ENCODE peak calls at places on chromosomes 11 and 22, in six cellular contexts. N, K, S, E, M and A are unnamed samples.
A peak's percentile ranks its signal among the peaks of the same experiment; 100 is the strongest.

GRCh38 chr11:74755395-74755995 is 6.8 kb downstream of the RNF169 start:
- DNase-seq in S (peak; percentile 4), N (no peak), K (no peak), M (peak; percentile 39), E (no peak), A (peak; percentile 44)

GRCh38 chr22:48842583-48842945 is 985.1 kb downstream of the BRD1 start:
- DNase-seq in K (no peak), E (no peak), S (no peak), N (no peak), M (no peak), A (no peak)

GRCh38 chr22:46219650-46220049 is 30.4 kb downstream of the CDPF1 start:
- DNase-seq in K (no peak), E (no peak), N (no peak), M (no peak), S (no peak), A (no peak)

GRCh38 chr22:44479662-44480061 is 18.4 kb downstream of the RTL6 start:
- DNase-seq in E (no peak), S (no peak), K (no peak), M (no peak), N (no peak), A (no peak)

GRCh38 chr11:46696212-46696558 is 4.2 kb downstream of the ARHGAP1 start:
- DNase-seq in E (no peak), M (no peak), K (no peak), S (no peak), N (no peak), A (no peak)

GRCh38 chr22:46112405-46112804 is 37.9 kb upstream of the PPARA start:
- DNase-seq in N (no peak), K (no peak), S (no peak), E (no peak), M (no peak), A (no peak)

GRCh38 chr11:62705880-62706831 is 1.1 kb downstream of the BSCL2 start:
- DNase-seq in M (peak; percentile 98), S (peak; percentile 91), E (peak; percentile 95), N (peak; percentile 95), K (peak; percentile 94), A (peak; percentile 95)

GRCh38 chr11:130868865-130869264 is 47.4 kb downstream of the SNX19 start:
- DNase-seq in N (no peak), K (no peak), S (no peak), E (no peak), M (no peak), A (no peak)

GRCh38 chr11:72838691-72839305 is 24.6 kb downstream of the ATG16L2 start:
- DNase-seq in E (no peak), K (no peak), M (no peak), N (no peak), S (peak; percentile 33), A (no peak)

GRCh38 chr11:45830596-45830995 is 16.7 kb upstream of the CRY2 start:
- DNase-seq in E (no peak), N (no peak), K (no peak), S (no peak), M (no peak), A (no peak)

GRCh38 chr11:114132944-114133394 is 73.5 kb downstream of the ZBTB16 start:
- DNase-seq in N (no peak), M (no peak), E (no peak), K (no peak), S (no peak), A (no peak)

GRCh38 chr22:49769691-49770315 is 57.9 kb downstream of the BRD1 start:
- DNase-seq in S (no peak), E (no peak), N (no peak), M (no peak), K (no peak), A (no peak)

GRCh38 chr11:92675303-92675702 is 294.1 kb upstream of the MTNR1B start:
- DNase-seq in S (no peak), E (no peak), N (no peak), K (no peak), M (no peak), A (no peak)

GRCh38 chr11:134330611-134331564 is 900 bp upstream of the GLB1L2 start:
- DNase-seq in S (no peak), K (no peak), N (no peak), M (peak; percentile 55), E (no peak), A (no peak)

GRCh38 chr11:24932110-24933000 is 435.5 kb downstream of the LUZP2 start:
- DNase-seq in E (no peak), K (no peak), N (no peak), S (no peak), M (no peak), A (peak; percentile 2)

GRCh38 chr11:86508604-86509471 is 134.2 kb downstream of the CCDC81 start:
- DNase-seq in N (no peak), M (no peak), S (peak; percentile 30), K (no peak), E (no peak), A (no peak)

GRCh38 chr22:41181349-41182241 is 23.5 kb upstream of the L3MBTL2 start:
- DNase-seq in N (peak; percentile 48), M (peak; percentile 94), S (peak; percentile 66), K (no peak), E (no peak), A (peak; percentile 90)

GRCh38 chr11:27013741-27014415 is 20.0 kb downstream of the FIBIN start:
- DNase-seq in N (no peak), S (peak; percentile 31), E (no peak), K (no peak), M (no peak), A (peak; percentile 59)

GRCh38 chr11:27041141-27041869 is 690 bp downstream of the BBOX1 start:
- DNase-seq in K (peak; percentile 14), S (no peak), E (no peak), N (no peak), M (no peak), A (no peak)

GRCh38 chr11:110454609-110455008 is 24.9 kb downstream of the FDX1 start:
- DNase-seq in E (no peak), M (no peak), N (no peak), K (no peak), S (no peak), A (no peak)

GRCh38 chr11:31442086-31442485 is 67.3 kb downstream of the IMMP1L start:
- DNase-seq in E (no peak), M (no peak), S (no peak), K (no peak), N (no peak), A (no peak)

GRCh38 chr11:92596596-92597317 is 372.1 kb downstream of the FAT3 start:
- DNase-seq in M (no peak), N (no peak), E (no peak), S (no peak), K (no peak), A (no peak)

GRCh38 chr11:4539603-4540219 is 5.3 kb upstream of the OR52M1 start:
- DNase-seq in K (peak; percentile 53), S (peak; percentile 29), N (peak; percentile 39), M (peak; percentile 79), E (peak; percentile 82), A (peak; percentile 39)

GRCh38 chr11:114586797-114587196 is 8.8 kb downstream of the NXPE4 start:
- DNase-seq in E (no peak), M (peak; percentile 17), S (peak; percentile 10), N (no peak), K (no peak), A (no peak)

GRCh38 chr11:61503135-61503770 is 5.3 kb upstream of the LRRC10B start:
- DNase-seq in K (no peak), M (no peak), E (no peak), S (no peak), N (no peak), A (no peak)

GRCh38 chr11:34475656-34476055 is 36.9 kb downstream of the CAT start:
- DNase-seq in N (no peak), M (no peak), E (no peak), K (no peak), S (no peak), A (no peak)

GRCh38 chr22:49950396-49950994 is 10.1 kb upstream of the PIM3 start:
- DNase-seq in E (no peak), K (no peak), M (no peak), S (no peak), N (no peak), A (no peak)

GRCh38 chr11:39374963-39375698 is 2084.3 kb downstream of the LRRC4C start:
- DNase-seq in K (peak; percentile 3), N (no peak), M (peak; percentile 68), S (peak; percentile 2), E (no peak), A (peak; percentile 22)

GRCh38 chr11:86916330-86916729 is 38.9 kb downstream of the FZD4 start:
- DNase-seq in S (peak; percentile 76), K (no peak), M (peak; percentile 22), N (no peak), E (no peak), A (peak; percentile 72)

GRCh38 chr11:107457205-107457557 is 444 bp downstream of the CWF19L2 start:
- DNase-seq in M (peak; percentile 28), S (peak; percentile 1), K (no peak), E (no peak), N (no peak), A (no peak)

DNA sequence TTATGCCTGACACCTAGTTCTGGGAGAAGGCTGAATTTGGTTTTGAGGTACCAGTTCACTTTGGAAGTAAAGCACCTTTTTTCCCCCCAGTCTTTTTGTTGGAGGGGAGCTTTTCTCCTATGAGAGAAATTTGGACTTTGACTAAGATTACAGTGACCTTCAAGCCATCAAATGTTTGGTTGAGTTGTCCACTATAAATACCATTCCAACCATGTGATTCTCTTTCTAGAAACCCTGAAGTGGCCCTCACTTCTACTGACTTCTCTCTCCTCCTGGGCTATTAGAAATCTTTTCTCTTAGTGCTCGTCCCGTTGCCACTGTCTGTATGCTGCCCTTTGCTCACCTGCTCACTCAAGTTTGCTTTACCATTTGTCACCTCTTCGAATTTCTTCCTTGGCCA is 82.6 kb downstream of the TEAD1 start:
- DNase-seq in N (no peak), M (no peak), K (no peak), E (no peak), S (no peak), A (no peak)
- H3K4me1 ChIP-seq in N (peaks cover 1% of the 10 kb centered on the region), M (peaks cover 3% of the 10 kb centered on the region), K (no peaks in the 10 kb centered on the region), E (peaks cover 17% of the 10 kb centered on the region), S (peaks cover 31% of the 10 kb centered on the region), A (peaks cover 3% of the 10 kb centered on the region)

DNA sequence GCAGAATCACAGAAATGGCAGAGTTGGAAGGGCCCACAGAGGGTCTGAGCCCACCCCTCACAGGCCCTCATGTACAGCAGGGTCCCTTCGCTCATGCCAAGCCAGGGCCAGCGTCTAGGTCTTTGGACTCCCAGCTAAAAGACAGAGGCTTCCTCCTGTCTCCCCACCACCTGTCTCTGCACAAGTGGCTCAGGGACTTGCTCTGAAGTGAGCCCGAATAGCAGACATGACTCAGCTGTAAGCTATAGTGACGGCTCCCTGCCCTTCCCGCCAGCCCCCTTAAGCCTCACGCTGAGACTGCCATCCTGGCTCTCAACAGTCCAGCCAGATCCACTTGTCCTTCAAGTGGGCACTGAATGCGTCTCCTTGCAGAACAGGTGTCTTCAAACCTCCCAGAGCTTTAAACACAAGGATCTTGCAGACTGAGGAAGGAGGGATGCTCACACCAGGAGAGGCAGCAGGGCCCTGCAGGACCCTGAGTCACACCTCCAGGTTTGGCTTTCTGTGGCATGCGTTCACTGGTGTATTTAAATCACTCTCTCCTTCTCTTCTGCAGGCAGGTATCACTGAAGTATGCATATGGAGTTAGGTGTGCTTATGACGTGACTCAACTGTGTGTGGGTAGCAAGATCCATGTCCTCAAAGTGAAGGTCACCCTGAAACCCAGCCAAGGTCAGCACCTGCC is 154.9 kb downstream of the CACNA1I start:
- DNase-seq in S (no peak), E (peak; percentile 23), K (no peak), N (no peak), M (no peak), A (no peak)
- H2AFZ ChIP-seq in S (no peak overlapping the region), E (no peak overlapping the region), K (no peak overlapping the region), N (no peak overlapping the region), M (no peak overlapping the region), A (no peak overlapping the region)

GRCh38 chr11:65014146-65014960 is at the start of gene ARL2:
- DNase-seq in E (peak; percentile 94), S (no peak), M (peak; percentile 71), K (no peak), N (peak; percentile 42), A (no peak)
- H3K23ac ChIP-seq in E (no peak within 1 kb of the TSS), S (peak within 1 kb of the TSS; percentile 77), M (no peak within 1 kb of the TSS), K (peak within 1 kb of the TSS; percentile 70), N (no peak within 1 kb of the TSS), A (peak within 1 kb of the TSS; percentile 81)

GRCh38 chr22:36362819-36363377 is 24.9 kb downstream of the MYH9 start:
- DNase-seq in S (no peak), K (no peak), N (no peak), E (no peak), M (peak; percentile 31), A (peak; percentile 60)
- H3K4me1 ChIP-seq in S (peaks cover 70% of the 10 kb centered on the region), K (peaks cover 25% of the 10 kb centered on the region), N (peaks cover 37% of the 10 kb centered on the region), E (peaks cover 55% of the 10 kb centered on the region), M (peaks cover 70% of the 10 kb centered on the region), A (peaks cover 75% of the 10 kb centered on the region)